ENCODE peak calls at places on chromosomes 5 and 9, in nine cellular contexts. One of them, this sample, is unnamed.
A peak's percentile ranks its signal among the peaks of the same experiment; 100 is the strongest.

GRCh38 chr5:150043657-150044333 is 42.6 kb downstream of the CSF1R start:
- DNase-seq in GM10248: no peak
- DNase-seq in mesothelial cell of epicardium: no peak
- DNase-seq in WTC11: no peak
- DNase-seq in WERI-Rb-1: no peak
- DNase-seq in neural crest cell: no peak
- DNase-seq in fibroblast of pulmonary artery: peak; percentile 42
- DNase-seq in uterus: no peak
- DNase-seq in endothelial cell: no peak
- DNase-seq in this sample: no peak

GRCh38 chr5:84383816-84384603 is 670 bp downstream of the EDIL3 start:
- DNase-seq in endothelial cell: peak; percentile 54
- DNase-seq in uterus: peak; percentile 24
- DNase-seq in fibroblast of pulmonary artery: peak; percentile 67
- DNase-seq in WERI-Rb-1: peak; percentile 63
- DNase-seq in neural crest cell: peak; percentile 35
- DNase-seq in mesothelial cell of epicardium: peak; percentile 26
- DNase-seq in GM10248: peak; percentile 6
- DNase-seq in WTC11: peak; percentile 76
- DNase-seq in this sample: peak; percentile 40

GRCh38 chr5:43294226-43294625 is 19.0 kb downstream of the HMGCS1 start:
- DNase-seq in WERI-Rb-1: no peak
- DNase-seq in mesothelial cell of epicardium: no peak
- DNase-seq in GM10248: no peak
- DNase-seq in fibroblast of pulmonary artery: peak; percentile 61
- DNase-seq in endothelial cell: no peak
- DNase-seq in WTC11: no peak
- DNase-seq in neural crest cell: no peak
- DNase-seq in uterus: no peak
- DNase-seq in this sample: no peak

GRCh38 chr5:53053364-53053763 is 56.2 kb downstream of the MOCS2 start:
- DNase-seq in WERI-Rb-1: no peak
- DNase-seq in fibroblast of pulmonary artery: no peak
- DNase-seq in neural crest cell: no peak
- DNase-seq in WTC11: no peak
- DNase-seq in endothelial cell: no peak
- DNase-seq in uterus: no peak
- DNase-seq in mesothelial cell of epicardium: no peak
- DNase-seq in GM10248: no peak
- DNase-seq in this sample: no peak

GRCh38 chr9:108163321-108164005 is 673.9 kb upstream of the KLF4 start:
- DNase-seq in fibroblast of pulmonary artery: peak; percentile 36
- DNase-seq in GM10248: no peak
- DNase-seq in neural crest cell: no peak
- DNase-seq in WTC11: no peak
- DNase-seq in WERI-Rb-1: no peak
- DNase-seq in endothelial cell: no peak
- DNase-seq in mesothelial cell of epicardium: no peak
- DNase-seq in uterus: no peak
- DNase-seq in this sample: no peak

GRCh38 chr5:53782620-53783019 is 222.2 kb downstream of the NDUFS4 start:
- DNase-seq in uterus: no peak
- DNase-seq in WERI-Rb-1: no peak
- DNase-seq in fibroblast of pulmonary artery: no peak
- DNase-seq in endothelial cell: no peak
- DNase-seq in WTC11: no peak
- DNase-seq in neural crest cell: no peak
- DNase-seq in mesothelial cell of epicardium: no peak
- DNase-seq in GM10248: no peak
- DNase-seq in this sample: no peak

GRCh38 chr5:135824541-135825041 is 9.9 kb upstream of the SLC25A48 start:
- DNase-seq in fibroblast of pulmonary artery: no peak
- DNase-seq in WERI-Rb-1: no peak
- DNase-seq in neural crest cell: no peak
- DNase-seq in WTC11: no peak
- DNase-seq in mesothelial cell of epicardium: no peak
- DNase-seq in uterus: no peak
- DNase-seq in GM10248: no peak
- DNase-seq in endothelial cell: no peak
- DNase-seq in this sample: no peak

GRCh38 chr5:61082516-61083280 is 79.6 kb downstream of the SMIM15 start:
- DNase-seq in mesothelial cell of epicardium: no peak
- DNase-seq in neural crest cell: no peak
- DNase-seq in fibroblast of pulmonary artery: peak; percentile 29
- DNase-seq in WERI-Rb-1: no peak
- DNase-seq in endothelial cell: no peak
- DNase-seq in WTC11: no peak
- DNase-seq in uterus: no peak
- DNase-seq in GM10248: no peak
- DNase-seq in this sample: no peak

GRCh38 chr5:42952575-42952974 is 87.5 kb downstream of the ANXA2R start:
- DNase-seq in GM10248: no peak
- DNase-seq in fibroblast of pulmonary artery: no peak
- DNase-seq in endothelial cell: no peak
- DNase-seq in neural crest cell: no peak
- DNase-seq in WERI-Rb-1: no peak
- DNase-seq in WTC11: no peak
- DNase-seq in uterus: no peak
- DNase-seq in mesothelial cell of epicardium: no peak
- DNase-seq in this sample: no peak

GRCh38 chr9:134099123-134099761 is 31.4 kb upstream of the BRD3 start:
- DNase-seq in WTC11: peak; percentile 77
- DNase-seq in endothelial cell: peak; percentile 26
- DNase-seq in uterus: no peak
- DNase-seq in GM10248: peak; percentile 75
- DNase-seq in mesothelial cell of epicardium: no peak
- DNase-seq in fibroblast of pulmonary artery: peak; percentile 49
- DNase-seq in WERI-Rb-1: peak; percentile 58
- DNase-seq in neural crest cell: no peak
- DNase-seq in this sample: peak; percentile 47

GRCh38 chr5:96327728-96328127 is 105.3 kb downstream of the PCSK1 start:
- DNase-seq in WTC11: no peak
- DNase-seq in endothelial cell: no peak
- DNase-seq in GM10248: no peak
- DNase-seq in uterus: no peak
- DNase-seq in WERI-Rb-1: no peak
- DNase-seq in fibroblast of pulmonary artery: no peak
- DNase-seq in neural crest cell: no peak
- DNase-seq in mesothelial cell of epicardium: no peak
- DNase-seq in this sample: no peak

GRCh38 chr9:126395439-126396212 is 69.0 kb downstream of the MVB12B start:
- DNase-seq in uterus: no peak
- DNase-seq in fibroblast of pulmonary artery: peak; percentile 45
- DNase-seq in neural crest cell: no peak
- DNase-seq in GM10248: no peak
- DNase-seq in WTC11: no peak
- DNase-seq in WERI-Rb-1: no peak
- DNase-seq in endothelial cell: no peak
- DNase-seq in mesothelial cell of epicardium: no peak
- DNase-seq in this sample: no peak

GRCh38 chr9:136008693-136008997 is 47.5 kb upstream of the UBAC1 start:
- DNase-seq in neural crest cell: no peak
- DNase-seq in fibroblast of pulmonary artery: no peak
- DNase-seq in mesothelial cell of epicardium: no peak
- DNase-seq in uterus: no peak
- DNase-seq in WERI-Rb-1: no peak
- DNase-seq in WTC11: no peak
- DNase-seq in GM10248: no peak
- DNase-seq in endothelial cell: no peak
- DNase-seq in this sample: no peak

GRCh38 chr5:65874241-65874640 is 52.1 kb upstream of the ERBIN start:
- DNase-seq in mesothelial cell of epicardium: no peak
- DNase-seq in neural crest cell: no peak
- DNase-seq in uterus: no peak
- DNase-seq in endothelial cell: no peak
- DNase-seq in GM10248: no peak
- DNase-seq in WERI-Rb-1: no peak
- DNase-seq in fibroblast of pulmonary artery: peak; percentile 58
- DNase-seq in WTC11: no peak
- DNase-seq in this sample: no peak

GRCh38 chr5:135596364-135596763 is 17.6 kb upstream of the CXCL14 start:
- DNase-seq in mesothelial cell of epicardium: no peak
- DNase-seq in GM10248: no peak
- DNase-seq in endothelial cell: no peak
- DNase-seq in fibroblast of pulmonary artery: no peak
- DNase-seq in WTC11: no peak
- DNase-seq in uterus: no peak
- DNase-seq in neural crest cell: no peak
- DNase-seq in WERI-Rb-1: no peak
- DNase-seq in this sample: no peak

GRCh38 chr5:42984307-42984706 is 55.8 kb downstream of the ANXA2R start:
- DNase-seq in neural crest cell: no peak
- DNase-seq in uterus: no peak
- DNase-seq in WTC11: no peak
- DNase-seq in fibroblast of pulmonary artery: no peak
- DNase-seq in WERI-Rb-1: no peak
- DNase-seq in GM10248: no peak
- DNase-seq in endothelial cell: no peak
- DNase-seq in mesothelial cell of epicardium: no peak
- DNase-seq in this sample: no peak

GRCh38 chr9:96491079-96491879 is 41.3 kb downstream of the HABP4 start:
- DNase-seq in GM10248: no peak
- DNase-seq in uterus: no peak
- DNase-seq in WERI-Rb-1: no peak
- DNase-seq in fibroblast of pulmonary artery: peak; percentile 16
- DNase-seq in WTC11: no peak
- DNase-seq in endothelial cell: no peak
- DNase-seq in mesothelial cell of epicardium: no peak
- DNase-seq in neural crest cell: no peak
- DNase-seq in this sample: no peak

GRCh38 chr5:76503929-76504328 is 100.8 kb downstream of the IQGAP2 start:
- DNase-seq in neural crest cell: no peak
- DNase-seq in mesothelial cell of epicardium: no peak
- DNase-seq in uterus: no peak
- DNase-seq in WERI-Rb-1: no peak
- DNase-seq in WTC11: no peak
- DNase-seq in endothelial cell: no peak
- DNase-seq in GM10248: no peak
- DNase-seq in fibroblast of pulmonary artery: no peak
- DNase-seq in this sample: no peak

GRCh38 chr5:133928690-133929393 is 39.6 kb downstream of the C5orf15 start:
- DNase-seq in fibroblast of pulmonary artery: no peak
- DNase-seq in uterus: no peak
- DNase-seq in GM10248: peak; percentile 52
- DNase-seq in WERI-Rb-1: no peak
- DNase-seq in WTC11: no peak
- DNase-seq in mesothelial cell of epicardium: no peak
- DNase-seq in endothelial cell: no peak
- DNase-seq in neural crest cell: no peak
- DNase-seq in this sample: no peak

DNA sequence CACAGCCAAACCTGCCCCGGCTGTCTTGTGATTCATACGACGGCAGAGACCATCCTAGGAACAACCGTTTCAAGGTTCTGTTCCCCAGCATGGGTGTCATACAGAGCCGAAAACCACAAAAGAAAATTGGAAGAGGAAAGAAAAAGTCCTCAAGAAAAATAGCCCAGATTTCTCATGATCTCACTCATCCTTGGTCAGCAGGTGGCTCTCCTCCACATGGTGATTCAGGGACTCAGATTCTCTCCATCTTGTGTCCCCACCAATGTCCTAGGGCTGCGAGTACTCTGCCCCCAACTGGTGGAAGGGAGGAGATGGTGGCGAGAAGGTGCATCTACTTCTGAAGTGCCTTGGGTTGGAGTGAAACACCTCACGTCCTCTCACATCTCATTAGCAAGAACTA is 25.6 kb downstream of the PDZD2 start:
- DNase-seq in mesothelial cell of epicardium: no peak
- DNase-seq in endothelial cell: no peak
- DNase-seq in fibroblast of pulmonary artery: peak; percentile 6
- DNase-seq in WTC11: peak; percentile 65
- DNase-seq in GM10248: peak; percentile 31
- DNase-seq in uterus: no peak
- DNase-seq in WERI-Rb-1: peak; percentile 81
- DNase-seq in neural crest cell: no peak
- DNase-seq in this sample: no peak
- TF ChIP-seq CTCF in mesothelial cell of epicardium: no peak
- TF ChIP-seq CTCF in endothelial cell: no peak
- TF ChIP-seq CTCF in fibroblast of pulmonary artery: no peak
- TF ChIP-seq CTCF in WTC11: no peak
- TF ChIP-seq CTCF in GM10248: no peak
- TF ChIP-seq CTCF in uterus: no peak
- TF ChIP-seq CTCF in WERI-Rb-1: peak; percentile 87
- TF ChIP-seq CTCF in neural crest cell: no peak
- TF ChIP-seq CTCF in this sample: no peak

GRCh38 chr9:18604971-18605370 is 131.0 kb downstream of the ADAMTSL1 start:
- DNase-seq in neural crest cell: no peak
- DNase-seq in fibroblast of pulmonary artery: no peak
- DNase-seq in uterus: no peak
- DNase-seq in endothelial cell: no peak
- DNase-seq in mesothelial cell of epicardium: no peak
- DNase-seq in GM10248: no peak
- DNase-seq in WERI-Rb-1: no peak
- DNase-seq in WTC11: no peak
- DNase-seq in this sample: no peak
- TF ChIP-seq CTCF in neural crest cell: no peak
- TF ChIP-seq CTCF in fibroblast of pulmonary artery: no peak
- TF ChIP-seq CTCF in uterus: no peak
- TF ChIP-seq CTCF in endothelial cell: no peak
- TF ChIP-seq CTCF in mesothelial cell of epicardium: no peak
- TF ChIP-seq CTCF in GM10248: no peak
- TF ChIP-seq CTCF in WERI-Rb-1: no peak
- TF ChIP-seq CTCF in WTC11: no peak
- TF ChIP-seq CTCF in this sample: no peak

DNA sequence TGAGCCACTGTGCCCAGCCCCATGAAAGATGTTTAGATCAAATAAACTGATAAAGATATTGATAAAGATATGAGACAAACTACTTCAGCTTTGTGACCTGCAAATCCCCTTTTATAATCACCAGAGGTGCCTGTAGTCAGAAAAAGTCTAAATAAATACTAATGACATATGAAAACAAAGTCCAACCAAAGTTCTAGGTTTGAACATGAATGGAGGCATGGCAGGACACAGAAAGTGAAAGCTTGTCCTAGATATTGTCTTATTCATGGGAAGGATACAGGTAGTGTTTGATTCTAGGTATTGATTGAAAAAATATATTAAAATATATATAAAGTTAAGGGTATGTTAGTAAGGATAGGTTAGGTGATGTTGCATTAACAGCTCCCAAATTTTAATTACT is 24.6 kb upstream of the PSAT1 start:
- DNase-seq in uterus: no peak
- DNase-seq in WERI-Rb-1: no peak
- DNase-seq in fibroblast of pulmonary artery: no peak
- DNase-seq in neural crest cell: no peak
- DNase-seq in GM10248: no peak
- DNase-seq in WTC11: no peak
- DNase-seq in endothelial cell: no peak
- DNase-seq in mesothelial cell of epicardium: no peak
- DNase-seq in this sample: no peak
- TF ChIP-seq CTCF in uterus: no peak
- TF ChIP-seq CTCF in WERI-Rb-1: no peak
- TF ChIP-seq CTCF in fibroblast of pulmonary artery: no peak
- TF ChIP-seq CTCF in neural crest cell: no peak
- TF ChIP-seq CTCF in GM10248: no peak
- TF ChIP-seq CTCF in WTC11: no peak
- TF ChIP-seq CTCF in endothelial cell: no peak
- TF ChIP-seq CTCF in mesothelial cell of epicardium: no peak
- TF ChIP-seq CTCF in this sample: no peak

DNA sequence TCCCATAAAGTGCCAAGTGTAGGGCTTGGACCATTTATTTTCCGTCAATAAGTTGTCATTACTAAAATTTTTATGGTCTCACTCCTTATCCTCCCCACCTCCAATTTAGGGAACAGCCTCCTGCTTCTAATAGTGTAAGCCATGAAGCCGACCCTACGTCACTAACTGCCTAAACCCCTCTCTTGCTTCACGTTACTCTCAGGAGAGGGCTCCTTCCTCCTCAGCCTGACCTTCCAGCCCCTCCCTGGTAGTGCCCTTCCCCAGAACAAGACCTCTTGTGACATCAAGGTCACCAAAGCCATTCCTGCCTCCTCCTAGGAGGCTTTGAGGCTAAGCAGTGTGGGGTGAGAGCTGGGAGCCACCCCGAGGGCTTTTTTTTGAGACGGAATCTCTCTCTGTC is 2.2 kb upstream of the CDK9 start:
- DNase-seq in WERI-Rb-1: no peak
- DNase-seq in mesothelial cell of epicardium: no peak
- DNase-seq in neural crest cell: no peak
- DNase-seq in fibroblast of pulmonary artery: no peak
- DNase-seq in uterus: no peak
- DNase-seq in WTC11: no peak
- DNase-seq in GM10248: no peak
- DNase-seq in endothelial cell: no peak
- DNase-seq in this sample: peak; percentile 92
- TF ChIP-seq CTCF in WERI-Rb-1: no peak
- TF ChIP-seq CTCF in mesothelial cell of epicardium: no peak
- TF ChIP-seq CTCF in neural crest cell: no peak
- TF ChIP-seq CTCF in fibroblast of pulmonary artery: no peak
- TF ChIP-seq CTCF in uterus: no peak
- TF ChIP-seq CTCF in WTC11: no peak
- TF ChIP-seq CTCF in GM10248: no peak
- TF ChIP-seq CTCF in endothelial cell: no peak
- TF ChIP-seq CTCF in this sample: no peak

This sample was measured in CD14-positive monocyte.